ENCODE peak calls at places on chromosome 3, in nine cellular contexts. V is naive thymus-derived CD8-positive, alpha-beta T cell; Z is left ventricle myocardium inferior; R is COR-L47; K is upper lobe of right lung; G is fibroblast of mammary gland; U is AG10803; L is amygdala; T is SK-MEL-5. A is an unnamed sample.

GRCh38 chr3:184129012-184129411 is 6.1 kb upstream of the EIF2B5 start:
- DNase-seq in V (no peak), Z (no peak), R (peak; percentile 29), K (peak; percentile 70), G (peak; percentile 58), U (peak; percentile 58), L (no peak), T (peak; percentile 60), A (no peak)

GRCh38 chr3:25390605-25391004 is 37.5 kb upstream of the RARB start:
- DNase-seq in V (no peak), Z (no peak), R (no peak), K (no peak), G (no peak), U (no peak), L (no peak), T (no peak), A (no peak)

GRCh38 chr3:89000886-89001285 is 106.5 kb upstream of the EPHA3 start:
- DNase-seq in V (no peak), Z (no peak), R (peak; percentile 8), K (no peak), G (no peak), U (no peak), L (no peak), T (no peak), A (no peak)

GRCh38 chr3:9901967-9902366 is 681 bp upstream of the IL17RE start:
- DNase-seq in V (no peak), Z (no peak), R (no peak), K (no peak), G (no peak), U (no peak), L (no peak), T (no peak), A (no peak)

GRCh38 chr3:179528786-179529185 is 33.9 kb upstream of the ACTL6A start:
- DNase-seq in V (no peak), Z (no peak), R (no peak), K (no peak), G (peak; percentile 41), U (no peak), L (no peak), T (peak; percentile 36), A (no peak)

GRCh38 chr3:141876381-141876890 is at the start of gene ATP1B3:
- DNase-seq in V (peak; percentile 81), Z (peak; percentile 85), R (peak; percentile 86), K (peak; percentile 94), G (peak; percentile 74), U (peak; percentile 84), L (peak; percentile 70), T (peak; percentile 76), A (peak; percentile 70)

GRCh38 chr3:105490045-105490444 is 123.3 kb downstream of the ALCAM start:
- DNase-seq in V (no peak), Z (no peak), R (no peak), K (no peak), G (no peak), U (peak; percentile 36), L (no peak), T (no peak), A (no peak)

GRCh38 chr3:143775401-143775970 is 72.8 kb downstream of the SLC9A9 start:
- DNase-seq in V (no peak), Z (no peak), R (peak; percentile 76), K (no peak), G (peak; percentile 60), U (peak; percentile 45), L (no peak), T (peak; percentile 65), A (no peak)

GRCh38 chr3:16883057-16883725 is 1.6 kb upstream of the PLCL2 start:
- DNase-seq in V (no peak), Z (no peak), R (no peak), K (no peak), G (peak; percentile 93), U (peak; percentile 30), L (no peak), T (no peak), A (no peak)

GRCh38 chr3:32551087-32551486 is 19.6 kb downstream of the DYNC1LI1 start:
- DNase-seq in V (no peak), Z (no peak), R (no peak), K (no peak), G (no peak), U (no peak), L (no peak), T (no peak), A (no peak)

GRCh38 chr3:18891641-18892040 is 256.7 kb upstream of the KCNH8 start:
- DNase-seq in V (no peak), Z (no peak), R (no peak), K (no peak), G (no peak), U (no peak), L (no peak), T (no peak), A (no peak)

GRCh38 chr3:17810759-17811158 is 68.3 kb upstream of the TBC1D5 start:
- DNase-seq in V (no peak), Z (no peak), R (no peak), K (no peak), G (peak; percentile 18), U (peak; percentile 65), L (no peak), T (peak; percentile 28), A (no peak)

GRCh38 chr3:69143605-69144004 is 21.2 kb upstream of the LMOD3 start:
- DNase-seq in V (no peak), Z (no peak), R (no peak), K (no peak), G (peak; percentile 22), U (peak; percentile 33), L (no peak), T (peak; percentile 36), A (no peak)

GRCh38 chr3:46184469-46184868 is 23.6 kb downstream of the CCR1 start:
- DNase-seq in V (no peak), Z (no peak), R (no peak), K (no peak), G (peak; percentile 89), U (peak; percentile 81), L (no peak), T (peak; percentile 29), A (no peak)

GRCh38 chr3:178485756-178486155 is 50.5 kb upstream of the KCNMB2 start:
- DNase-seq in V (no peak), Z (no peak), R (no peak), K (no peak), G (peak; percentile 83), U (peak; percentile 89), L (no peak), T (no peak), A (no peak)

GRCh38 chr3:179954226-179954870 is 82.4 kb downstream of the PEX5L start:
- DNase-seq in V (no peak), Z (no peak), R (no peak), K (no peak), G (no peak), U (no peak), L (no peak), T (peak; percentile 50), A (no peak)

GRCh38 chr3:51709675-51710074 is 2.8 kb downstream of the GRM2 start:
- DNase-seq in V (no peak), Z (no peak), R (no peak), K (no peak), G (no peak), U (no peak), L (no peak), T (no peak), A (no peak)

GRCh38 chr3:128784228-128784627 is 58.2 kb downstream of the RAB7A start:
- DNase-seq in V (peak; percentile 46), Z (peak; percentile 49), R (no peak), K (no peak), G (peak; percentile 19), U (no peak), L (peak; percentile 40), T (peak; percentile 75), A (no peak)

GRCh38 chr3:66884659-66885058 is 113.4 kb upstream of the KBTBD8 start:
- DNase-seq in V (no peak), Z (no peak), R (no peak), K (no peak), G (no peak), U (no peak), L (no peak), T (no peak), A (no peak)

A was measured in tibial artery.